ENCODE peak calls at places on chromosomes 6 and 20, in eight cellular contexts. One of them, this sample, is unnamed.
A peak's percentile ranks its signal among the peaks of the same experiment; 100 is the strongest.

GRCh38 chr6:138991206-138991605 is 3.2 kb upstream of the REPS1 start:
- DNase-seq in heart right ventricle: no peak
- DNase-seq in AG04450: no peak
- DNase-seq in OCI-LY7: no peak
- DNase-seq in substantia nigra: no peak
- DNase-seq in kidney: no peak
- DNase-seq in heart left ventricle: no peak
- DNase-seq in naive thymus-derived CD4-positive, alpha-beta T cell: no peak
- DNase-seq in this sample: no peak

GRCh38 chr6:31877651-31878161 is 1.1 kb downstream of the SLC44A4 start:
- DNase-seq in heart right ventricle: no peak
- DNase-seq in OCI-LY7: no peak
- DNase-seq in naive thymus-derived CD4-positive, alpha-beta T cell: no peak
- DNase-seq in heart left ventricle: no peak
- DNase-seq in substantia nigra: no peak
- DNase-seq in kidney: peak; percentile 90
- DNase-seq in AG04450: no peak
- DNase-seq in this sample: no peak

GRCh38 chr20:37265152-37265551 is 3.5 kb upstream of the GHRH start:
- DNase-seq in AG04450: no peak
- DNase-seq in substantia nigra: no peak
- DNase-seq in OCI-LY7: peak; percentile 50
- DNase-seq in heart right ventricle: no peak
- DNase-seq in heart left ventricle: no peak
- DNase-seq in naive thymus-derived CD4-positive, alpha-beta T cell: no peak
- DNase-seq in kidney: peak; percentile 3
- DNase-seq in this sample: no peak

GRCh38 chr6:42969934-42970333 is 9.0 kb downstream of the PEX6 start:
- DNase-seq in substantia nigra: no peak
- DNase-seq in naive thymus-derived CD4-positive, alpha-beta T cell: no peak
- DNase-seq in OCI-LY7: no peak
- DNase-seq in kidney: no peak
- DNase-seq in heart right ventricle: no peak
- DNase-seq in AG04450: no peak
- DNase-seq in heart left ventricle: no peak
- DNase-seq in this sample: no peak

GRCh38 chr6:47477497-47478232 is at the start of gene CD2AP:
- DNase-seq in heart right ventricle: peak; percentile 86
- DNase-seq in kidney: peak; percentile 96
- DNase-seq in AG04450: peak; percentile 37
- DNase-seq in substantia nigra: peak; percentile 79
- DNase-seq in naive thymus-derived CD4-positive, alpha-beta T cell: peak; percentile 90
- DNase-seq in OCI-LY7: peak; percentile 98
- DNase-seq in heart left ventricle: peak; percentile 88
- DNase-seq in this sample: peak; percentile 91

GRCh38 chr20:7348253-7348652 is 580.8 kb downstream of the BMP2 start:
- DNase-seq in substantia nigra: no peak
- DNase-seq in kidney: no peak
- DNase-seq in heart right ventricle: no peak
- DNase-seq in OCI-LY7: no peak
- DNase-seq in naive thymus-derived CD4-positive, alpha-beta T cell: no peak
- DNase-seq in heart left ventricle: no peak
- DNase-seq in AG04450: no peak
- DNase-seq in this sample: no peak

GRCh38 chr6:135438907-135439535 is 58.5 kb downstream of the AHI1 start:
- DNase-seq in AG04450: no peak
- DNase-seq in naive thymus-derived CD4-positive, alpha-beta T cell: peak; percentile 23
- DNase-seq in kidney: no peak
- DNase-seq in heart left ventricle: no peak
- DNase-seq in substantia nigra: no peak
- DNase-seq in heart right ventricle: no peak
- DNase-seq in OCI-LY7: peak; percentile 73
- DNase-seq in this sample: no peak

GRCh38 chr20:15440249-15440820 is 1102.9 kb upstream of the FLRT3 start:
- DNase-seq in substantia nigra: no peak
- DNase-seq in naive thymus-derived CD4-positive, alpha-beta T cell: no peak
- DNase-seq in heart left ventricle: no peak
- DNase-seq in AG04450: no peak
- DNase-seq in kidney: no peak
- DNase-seq in heart right ventricle: no peak
- DNase-seq in OCI-LY7: no peak
- DNase-seq in this sample: no peak

GRCh38 chr6:109348246-109348645 is 34.0 kb downstream of the CD164 start:
- DNase-seq in heart right ventricle: peak; percentile 22
- DNase-seq in kidney: no peak
- DNase-seq in OCI-LY7: no peak
- DNase-seq in naive thymus-derived CD4-positive, alpha-beta T cell: no peak
- DNase-seq in substantia nigra: no peak
- DNase-seq in heart left ventricle: no peak
- DNase-seq in AG04450: no peak
- DNase-seq in this sample: no peak

GRCh38 chr6:109351231-109352132 is 30.8 kb downstream of the CD164 start:
- DNase-seq in naive thymus-derived CD4-positive, alpha-beta T cell: no peak
- DNase-seq in kidney: no peak
- DNase-seq in substantia nigra: no peak
- DNase-seq in AG04450: no peak
- DNase-seq in heart right ventricle: no peak
- DNase-seq in OCI-LY7: no peak
- DNase-seq in heart left ventricle: no peak
- DNase-seq in this sample: no peak

GRCh38 chr6:109347779-109348178 is 34.5 kb downstream of the CD164 start:
- DNase-seq in OCI-LY7: no peak
- DNase-seq in substantia nigra: no peak
- DNase-seq in naive thymus-derived CD4-positive, alpha-beta T cell: no peak
- DNase-seq in AG04450: no peak
- DNase-seq in heart left ventricle: no peak
- DNase-seq in kidney: no peak
- DNase-seq in heart right ventricle: no peak
- DNase-seq in this sample: no peak

GRCh38 chr6:109345986-109346385 is 36.3 kb downstream of the CD164 start:
- DNase-seq in kidney: no peak
- DNase-seq in AG04450: no peak
- DNase-seq in heart left ventricle: no peak
- DNase-seq in substantia nigra: no peak
- DNase-seq in OCI-LY7: no peak
- DNase-seq in naive thymus-derived CD4-positive, alpha-beta T cell: no peak
- DNase-seq in heart right ventricle: no peak
- DNase-seq in this sample: no peak

DNA sequence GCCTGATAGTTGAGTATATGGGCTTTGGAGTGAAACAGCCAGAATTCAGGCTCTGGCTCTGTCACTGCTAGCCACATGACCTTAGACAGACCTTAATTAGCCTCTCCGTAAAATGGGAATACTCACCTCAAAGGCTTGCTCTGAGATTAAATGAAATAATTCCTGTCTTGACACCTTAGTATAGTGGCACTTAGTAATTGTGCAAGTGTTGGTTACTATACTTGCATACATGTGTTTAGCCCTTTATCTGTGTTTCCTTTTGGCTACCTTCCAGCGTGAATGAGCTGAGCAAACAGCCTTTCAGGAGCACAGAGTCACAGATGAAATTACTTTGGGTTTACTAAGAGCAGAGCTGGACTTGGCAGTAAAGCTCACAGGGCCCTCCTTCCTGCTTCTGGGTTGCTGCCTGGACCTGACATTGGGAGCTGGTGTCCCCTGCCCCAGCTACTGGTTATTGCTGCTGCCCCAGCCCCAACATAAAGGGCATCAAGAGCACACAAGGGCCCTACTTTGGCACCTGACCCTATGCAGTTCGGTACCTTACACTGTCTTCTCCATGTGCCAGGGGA is 32.8 kb downstream of the CD164 start:
- DNase-seq in heart right ventricle: no peak
- DNase-seq in AG04450: peak; percentile 27
- DNase-seq in substantia nigra: no peak
- DNase-seq in OCI-LY7: no peak
- DNase-seq in heart left ventricle: peak; percentile 43
- DNase-seq in naive thymus-derived CD4-positive, alpha-beta T cell: no peak
- DNase-seq in kidney: no peak
- DNase-seq in this sample: no peak
- H3K27ac ChIP-seq in heart right ventricle: no peak overlapping the region
- H3K27ac ChIP-seq in AG04450: no peak overlapping the region
- H3K27ac ChIP-seq in substantia nigra: no peak overlapping the region
- H3K27ac ChIP-seq in OCI-LY7: no peak overlapping the region
- H3K27ac ChIP-seq in heart left ventricle: peak overlapping the region; percentile 6
- H3K27ac ChIP-seq in naive thymus-derived CD4-positive, alpha-beta T cell: no peak overlapping the region
- H3K27ac ChIP-seq in kidney: no peak overlapping the region
- H3K27ac ChIP-seq in this sample: no peak overlapping the region

GRCh38 chr6:122799916-122800701 is 11.1 kb downstream of the SMPDL3A start:
- DNase-seq in heart right ventricle: no peak
- DNase-seq in OCI-LY7: no peak
- DNase-seq in heart left ventricle: no peak
- DNase-seq in naive thymus-derived CD4-positive, alpha-beta T cell: no peak
- DNase-seq in kidney: no peak
- DNase-seq in substantia nigra: no peak
- DNase-seq in AG04450: no peak
- DNase-seq in this sample: no peak

GRCh38 chr6:122800906-122801305 is 11.8 kb downstream of the SMPDL3A start:
- DNase-seq in AG04450: no peak
- DNase-seq in heart left ventricle: no peak
- DNase-seq in kidney: no peak
- DNase-seq in naive thymus-derived CD4-positive, alpha-beta T cell: no peak
- DNase-seq in substantia nigra: no peak
- DNase-seq in OCI-LY7: no peak
- DNase-seq in heart right ventricle: no peak
- DNase-seq in this sample: no peak

GRCh38 chr6:122804962-122805499 is 16.0 kb downstream of the SMPDL3A start:
- DNase-seq in heart right ventricle: no peak
- DNase-seq in kidney: no peak
- DNase-seq in naive thymus-derived CD4-positive, alpha-beta T cell: no peak
- DNase-seq in heart left ventricle: no peak
- DNase-seq in AG04450: no peak
- DNase-seq in substantia nigra: no peak
- DNase-seq in OCI-LY7: no peak
- DNase-seq in this sample: no peak

GRCh38 chr6:122801397-122801796 is 12.3 kb downstream of the SMPDL3A start:
- DNase-seq in heart left ventricle: no peak
- DNase-seq in substantia nigra: no peak
- DNase-seq in OCI-LY7: no peak
- DNase-seq in naive thymus-derived CD4-positive, alpha-beta T cell: no peak
- DNase-seq in heart right ventricle: no peak
- DNase-seq in AG04450: no peak
- DNase-seq in kidney: no peak
- DNase-seq in this sample: no peak

DNA sequence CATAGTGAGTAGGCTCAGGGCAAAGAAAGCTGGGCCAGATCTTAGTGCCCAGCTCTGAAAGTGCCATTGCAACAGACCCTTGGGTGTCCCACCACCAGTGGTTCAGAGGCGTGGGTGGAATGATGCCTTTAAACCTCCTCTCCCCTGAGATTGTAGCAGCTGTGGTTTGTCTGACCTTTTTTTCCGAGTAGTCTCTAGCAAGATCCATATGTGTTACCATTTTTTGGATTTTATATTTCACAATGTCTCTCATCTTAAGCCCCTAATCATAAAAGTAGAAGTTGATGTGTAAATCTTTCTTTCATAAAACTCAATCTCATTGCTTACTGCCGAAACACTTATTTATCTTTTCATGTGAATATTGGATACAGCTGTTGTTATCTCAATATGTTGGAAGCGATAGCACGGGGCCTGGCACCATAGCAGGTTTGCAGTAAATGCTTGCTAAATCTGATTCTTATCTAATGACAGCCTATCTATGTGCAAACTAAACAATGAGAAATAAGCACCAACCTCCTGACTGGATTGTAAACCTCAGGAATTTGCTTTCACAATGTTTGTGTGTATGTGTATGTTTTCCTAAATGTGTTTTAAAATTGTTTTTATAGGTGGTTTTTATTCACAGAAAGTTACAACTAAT is 14.1 kb downstream of the SMPDL3A start:
- DNase-seq in naive thymus-derived CD4-positive, alpha-beta T cell: no peak
- DNase-seq in AG04450: peak; percentile 79
- DNase-seq in heart right ventricle: no peak
- DNase-seq in heart left ventricle: no peak
- DNase-seq in substantia nigra: no peak
- DNase-seq in OCI-LY7: no peak
- DNase-seq in kidney: no peak
- DNase-seq in this sample: no peak
- H3K27ac ChIP-seq in naive thymus-derived CD4-positive, alpha-beta T cell: no peak overlapping the region
- H3K27ac ChIP-seq in AG04450: peak overlapping the region; percentile 47
- H3K27ac ChIP-seq in heart right ventricle: no peak overlapping the region
- H3K27ac ChIP-seq in heart left ventricle: no peak overlapping the region
- H3K27ac ChIP-seq in substantia nigra: no peak overlapping the region
- H3K27ac ChIP-seq in OCI-LY7: no peak overlapping the region
- H3K27ac ChIP-seq in kidney: no peak overlapping the region
- H3K27ac ChIP-seq in this sample: no peak overlapping the region

DNA sequence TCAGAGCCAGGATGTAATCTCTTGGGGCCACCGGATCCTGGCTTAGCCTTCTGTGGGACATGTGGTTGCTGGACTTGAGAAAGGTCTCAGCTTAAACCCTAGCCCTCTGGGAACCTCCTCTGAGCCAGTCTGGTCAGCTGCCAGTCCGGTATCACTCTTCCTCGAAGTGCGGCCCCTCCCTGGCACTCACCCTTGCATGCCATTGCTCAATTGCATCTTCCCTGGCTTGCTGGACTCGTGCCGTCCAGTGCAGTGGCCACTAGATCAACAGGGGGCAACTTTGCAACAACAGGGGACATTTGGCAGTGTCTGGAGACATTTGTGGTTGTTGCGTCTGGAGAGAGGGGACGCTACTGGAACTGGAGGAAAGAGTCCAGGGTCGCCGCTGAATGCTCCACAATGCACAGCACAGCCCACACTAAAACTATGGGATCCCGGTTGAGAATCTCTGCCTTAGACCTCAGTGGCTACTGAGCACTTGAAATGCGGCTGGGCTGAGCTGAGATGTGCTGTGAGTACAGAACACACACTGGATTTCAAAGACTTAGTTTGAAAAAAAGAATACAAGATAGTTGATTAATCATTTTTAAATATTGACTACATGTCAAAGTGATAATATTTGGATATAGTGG is 152.1 kb downstream of the TFAP2C start:
- DNase-seq in heart left ventricle: no peak
- DNase-seq in naive thymus-derived CD4-positive, alpha-beta T cell: no peak
- DNase-seq in OCI-LY7: no peak
- DNase-seq in substantia nigra: no peak
- DNase-seq in AG04450: no peak
- DNase-seq in kidney: no peak
- DNase-seq in heart right ventricle: no peak
- DNase-seq in this sample: no peak
- H3K27ac ChIP-seq in heart left ventricle: no peak overlapping the region
- H3K27ac ChIP-seq in naive thymus-derived CD4-positive, alpha-beta T cell: no peak overlapping the region
- H3K27ac ChIP-seq in OCI-LY7: no peak overlapping the region
- H3K27ac ChIP-seq in substantia nigra: no peak overlapping the region
- H3K27ac ChIP-seq in AG04450: no peak overlapping the region
- H3K27ac ChIP-seq in kidney: no peak overlapping the region
- H3K27ac ChIP-seq in heart right ventricle: no peak overlapping the region
- H3K27ac ChIP-seq in this sample: no peak overlapping the region

DNA sequence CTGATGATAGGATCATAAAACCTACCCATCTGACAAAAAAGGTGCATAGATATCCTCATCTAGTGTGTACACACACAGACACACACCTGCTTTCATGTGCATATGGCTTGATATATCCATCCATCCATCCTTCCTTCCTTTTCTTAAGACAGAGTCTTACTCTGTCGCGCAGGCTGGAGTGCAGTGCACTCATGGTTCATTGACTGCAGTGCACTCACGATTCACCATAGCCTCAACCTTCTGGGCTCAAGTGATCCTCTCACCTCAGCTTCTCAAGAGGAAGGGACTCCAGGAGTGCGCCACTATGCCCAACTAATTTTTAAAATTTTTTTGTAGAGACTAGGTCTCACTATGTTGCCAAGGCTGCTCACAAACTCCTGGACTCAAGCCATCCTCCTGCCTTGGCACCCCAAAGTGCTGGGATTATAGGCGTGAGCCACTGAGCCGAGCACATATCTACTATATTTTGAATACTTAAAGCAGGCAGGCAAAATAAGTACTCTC is 27.1 kb downstream of the ADNP start:
- DNase-seq in AG04450: no peak
- DNase-seq in OCI-LY7: no peak
- DNase-seq in kidney: no peak
- DNase-seq in heart left ventricle: no peak
- DNase-seq in heart right ventricle: no peak
- DNase-seq in substantia nigra: no peak
- DNase-seq in naive thymus-derived CD4-positive, alpha-beta T cell: no peak
- DNase-seq in this sample: no peak
- H3K27ac ChIP-seq in AG04450: no peak overlapping the region
- H3K27ac ChIP-seq in OCI-LY7: no peak overlapping the region
- H3K27ac ChIP-seq in kidney: no peak overlapping the region
- H3K27ac ChIP-seq in heart left ventricle: no peak overlapping the region
- H3K27ac ChIP-seq in heart right ventricle: no peak overlapping the region
- H3K27ac ChIP-seq in substantia nigra: no peak overlapping the region
- H3K27ac ChIP-seq in naive thymus-derived CD4-positive, alpha-beta T cell: no peak overlapping the region
- H3K27ac ChIP-seq in this sample: no peak overlapping the region

This sample was measured in CD4-positive, alpha-beta memory T cell.